ENCODE peak calls at places on chromosomes 4 and X, in six cellular contexts. One of them, this sample, is unnamed.

GRCh38 chr4:158850371-158850770 is 81.5 kb downstream of the FNIP2 start:
- DNase-seq in brain microvascular endothelial cell: no peak
- DNase-seq in anterior cingulate cortex: no peak
- DNase-seq in iPS-NIHi11: no peak
- DNase-seq in H9: no peak
- DNase-seq in epithelial cell of proximal tubule: no peak
- DNase-seq in this sample: no peak

GRCh38 chr4:2132438-2132837 is 73.3 kb downstream of the NAT8L start:
- DNase-seq in brain microvascular endothelial cell: no peak
- DNase-seq in anterior cingulate cortex: no peak
- DNase-seq in iPS-NIHi11: no peak
- DNase-seq in H9: no peak
- DNase-seq in epithelial cell of proximal tubule: no peak
- DNase-seq in this sample: no peak

GRCh38 chr4:22515888-22516541 is at the start of gene ADGRA3:
- DNase-seq in brain microvascular endothelial cell: peak
- DNase-seq in anterior cingulate cortex: peak
- DNase-seq in iPS-NIHi11: peak
- DNase-seq in H9: peak
- DNase-seq in epithelial cell of proximal tubule: no peak
- DNase-seq in this sample: peak

GRCh38 chrX:19772306-19772705 is 115.1 kb downstream of the SH3KBP1 start:
- DNase-seq in brain microvascular endothelial cell: no peak
- DNase-seq in anterior cingulate cortex: no peak
- DNase-seq in iPS-NIHi11: no peak
- DNase-seq in H9: no peak
- DNase-seq in epithelial cell of proximal tubule: no peak
- DNase-seq in this sample: no peak

GRCh38 chrX:53028678-53029077 is 19.9 kb upstream of the GPR173 start:
- DNase-seq in brain microvascular endothelial cell: no peak
- DNase-seq in anterior cingulate cortex: no peak
- DNase-seq in iPS-NIHi11: no peak
- DNase-seq in H9: no peak
- DNase-seq in epithelial cell of proximal tubule: no peak
- DNase-seq in this sample: no peak

GRCh38 chr4:108762559-108763225 is at the start of gene ETNPPL:
- DNase-seq in brain microvascular endothelial cell: no peak
- DNase-seq in anterior cingulate cortex: peak
- DNase-seq in iPS-NIHi11: peak
- DNase-seq in H9: peak
- DNase-seq in epithelial cell of proximal tubule: no peak
- DNase-seq in this sample: peak

GRCh38 chr4:10346023-10346422 is 111.2 kb downstream of the ZNF518B start:
- DNase-seq in brain microvascular endothelial cell: no peak
- DNase-seq in anterior cingulate cortex: no peak
- DNase-seq in iPS-NIHi11: peak
- DNase-seq in H9: no peak
- DNase-seq in epithelial cell of proximal tubule: no peak
- DNase-seq in this sample: no peak

GRCh38 chr4:110106946-110107325 is 91.5 kb downstream of the ELOVL6 start:
- DNase-seq in brain microvascular endothelial cell: peak
- DNase-seq in anterior cingulate cortex: no peak
- DNase-seq in iPS-NIHi11: no peak
- DNase-seq in H9: no peak
- DNase-seq in epithelial cell of proximal tubule: no peak
- DNase-seq in this sample: no peak

GRCh38 chr4:115323106-115323684 is 209.8 kb upstream of the NDST4 start:
- DNase-seq in brain microvascular endothelial cell: no peak
- DNase-seq in anterior cingulate cortex: no peak
- DNase-seq in iPS-NIHi11: no peak
- DNase-seq in H9: no peak
- DNase-seq in epithelial cell of proximal tubule: no peak
- DNase-seq in this sample: no peak

GRCh38 chrX:10109695-10110094 is 47.1 kb upstream of the CLCN4 start:
- DNase-seq in brain microvascular endothelial cell: no peak
- DNase-seq in anterior cingulate cortex: peak
- DNase-seq in iPS-NIHi11: no peak
- DNase-seq in H9: no peak
- DNase-seq in epithelial cell of proximal tubule: no peak
- DNase-seq in this sample: no peak

GRCh38 chr4:53653484-53654053 is 62.3 kb upstream of the LNX1 start:
- DNase-seq in brain microvascular endothelial cell: peak
- DNase-seq in anterior cingulate cortex: no peak
- DNase-seq in iPS-NIHi11: no peak
- DNase-seq in H9: no peak
- DNase-seq in epithelial cell of proximal tubule: peak
- DNase-seq in this sample: no peak

GRCh38 chr4:138972956-138973819 is 42.4 kb upstream of the NOCT start:
- DNase-seq in brain microvascular endothelial cell: no peak
- DNase-seq in anterior cingulate cortex: no peak
- DNase-seq in iPS-NIHi11: no peak
- DNase-seq in H9: peak
- DNase-seq in epithelial cell of proximal tubule: no peak
- DNase-seq in this sample: no peak

GRCh38 chr4:83362492-83363329 is 28.1 kb upstream of the HPSE start:
- DNase-seq in brain microvascular endothelial cell: peak
- DNase-seq in anterior cingulate cortex: no peak
- DNase-seq in iPS-NIHi11: no peak
- DNase-seq in H9: no peak
- DNase-seq in epithelial cell of proximal tubule: no peak
- DNase-seq in this sample: no peak

This sample was measured in activated gamma-delta T cell.